ENCODE peak calls at places on chromosomes 2 and 18, in eight cellular contexts. R is HCEC 1CT; W is DMS153; M is esophagus muscularis mucosa; H is globus pallidus; I is LoVo; G is stimulated activated CD4-positive, alpha-beta T cell treated with anti-CD3 and anti-CD28 coated beads, Interleukin-1b, Interleukin-23, amount 100 ng/mL, for 1 hour; S is HEK293T. X is an unnamed sample.

GRCh38 chr2:33535409-33535808 is 59.0 kb downstream of the RASGRP3 start:
- DNase-seq in S (no peak), W (no peak), H (no peak), R (no peak), G (no peak), M (no peak), I (no peak), X (no peak)

GRCh38 chr2:224432003-224432574 is 30.2 kb upstream of the FAM124B start:
- DNase-seq in R (no peak), S (no peak), G (no peak), I (no peak), H (no peak), M (peak), W (no peak), X (no peak)

GRCh38 chr2:156211318-156211717 is 121.2 kb downstream of the NR4A2 start:
- DNase-seq in I (no peak), H (no peak), W (no peak), S (no peak), M (no peak), R (no peak), G (no peak), X (no peak)

GRCh38 chr2:239168575-239168974 is 232.2 kb downstream of the HDAC4 start:
- DNase-seq in I (no peak), W (no peak), R (no peak), M (no peak), H (no peak), G (no peak), S (no peak), X (no peak)

GRCh38 chr2:69933839-69934613 is 19.1 kb downstream of the MXD1 start:
- DNase-seq in G (no peak), H (no peak), R (peak), S (no peak), M (no peak), I (no peak), W (no peak), X (peak)

GRCh38 chr18:59767732-59768131 is 70.5 kb upstream of the CCBE1 start:
- DNase-seq in G (no peak), W (no peak), S (no peak), H (no peak), M (no peak), I (no peak), R (peak), X (no peak)

GRCh38 chr18:24208270-24209035 is 69.6 kb downstream of the CABYR start:
- DNase-seq in R (peak), M (no peak), S (no peak), H (peak), W (no peak), G (no peak), I (no peak), X (no peak)

GRCh38 chr2:219551863-219552381 is 8.1 kb downstream of the TMEM198 start:
- DNase-seq in G (no peak), I (no peak), W (peak), S (no peak), H (no peak), M (no peak), R (peak), X (no peak)

GRCh38 chr2:196314780-196315179 is 143.4 kb upstream of the STK17B start:
- DNase-seq in S (no peak), H (no peak), G (no peak), M (no peak), W (no peak), R (peak), I (peak), X (no peak)

GRCh38 chr2:173568054-173568453 is 213.4 kb downstream of the CDCA7 start:
- DNase-seq in H (no peak), G (no peak), W (peak), I (no peak), R (peak), M (no peak), S (peak), X (peak)

GRCh38 chr18:11308499-11308898 is 159.1 kb upstream of the PIEZO2 start:
- DNase-seq in S (no peak), G (no peak), H (no peak), W (no peak), I (no peak), M (no peak), R (no peak), X (peak)

GRCh38 chr2:237627463-237628321 is at the start of gene LRRFIP1:
- DNase-seq in S (peak), M (no peak), I (no peak), H (no peak), W (no peak), R (peak), G (no peak), X (no peak)

GRCh38 chr2:46666044-46666662 is 186.8 kb downstream of the TMEM247 start:
- DNase-seq in W (no peak), G (no peak), H (peak), S (no peak), R (no peak), M (peak), I (no peak), X (no peak)

GRCh38 chr18:10834128-10834815 is 308.4 kb downstream of the NAPG start:
- DNase-seq in I (no peak), H (no peak), W (no peak), G (no peak), S (no peak), R (no peak), M (peak), X (no peak)

GRCh38 chr2:239271471-239272255 is 129.2 kb downstream of the HDAC4 start:
- DNase-seq in H (no peak), M (no peak), S (no peak), W (no peak), I (no peak), G (no peak), R (no peak), X (no peak)

GRCh38 chr2:234500394-234501006 is 3.6 kb upstream of the ARL4C start:
- DNase-seq in W (peak), H (peak), I (peak), M (no peak), G (no peak), R (peak), S (peak), X (peak)

GRCh38 chr2:158315803-158316413 is 140.6 kb downstream of the CCDC148 start:
- DNase-seq in H (no peak), R (no peak), S (no peak), I (no peak), W (no peak), G (no peak), M (no peak), X (no peak)

GRCh38 chr2:215430528-215431187 is 5.2 kb downstream of the FN1 start:
- DNase-seq in I (no peak), S (no peak), R (peak), W (no peak), G (no peak), H (no peak), M (no peak), X (no peak)

GRCh38 chr18:3147935-3148554 is 71.7 kb downstream of the MYOM1 start:
- DNase-seq in G (no peak), I (no peak), M (no peak), W (no peak), H (no peak), R (no peak), S (no peak), X (no peak)

GRCh38 chr2:5980351-5981054 is 288.3 kb downstream of the SOX11 start:
- DNase-seq in M (peak), G (no peak), R (no peak), S (no peak), W (no peak), I (no peak), H (peak), X (no peak)

GRCh38 chr2:236366406-236366805 is 102.2 kb upstream of the ASB18 start:
- DNase-seq in W (no peak), G (no peak), H (no peak), M (peak), I (no peak), S (no peak), R (no peak), X (peak)

GRCh38 chr18:40159141-40160017 is 1795.7 kb upstream of the PIK3C3 start:
- DNase-seq in M (no peak), H (peak), G (no peak), I (peak), S (peak), R (peak), W (peak), X (peak)

GRCh38 chr2:71498261-71498701 is 44.9 kb downstream of the DYSF start:
- DNase-seq in G (no peak), S (no peak), I (peak), R (peak), H (no peak), W (no peak), M (no peak), X (no peak)

GRCh38 chr2:108570416-108570815 is 36.1 kb downstream of the LIMS1 start:
- DNase-seq in I (peak), H (no peak), R (peak), S (no peak), M (no peak), W (no peak), G (no peak), X (no peak)

GRCh38 chr2:238025741-238026360 is 35.0 kb upstream of the SCLY start:
- DNase-seq in I (no peak), S (no peak), H (no peak), W (no peak), M (no peak), R (no peak), G (no peak), X (no peak)

GRCh38 chr2:13650586-13651180 is 933.9 kb downstream of the TRIB2 start:
- DNase-seq in S (no peak), H (no peak), I (no peak), W (no peak), R (no peak), G (no peak), M (no peak), X (peak)

GRCh38 chr2:188142636-188143035 is 149.0 kb upstream of the GULP1 start:
- DNase-seq in W (no peak), I (no peak), G (no peak), M (no peak), S (no peak), H (no peak), R (peak), X (no peak)

GRCh38 chr2:95343429-95344207 is 46.5 kb downstream of the KCNIP3 start:
- DNase-seq in R (no peak), M (no peak), G (no peak), I (no peak), W (no peak), S (no peak), H (no peak), X (no peak)

GRCh38 chr2:30380824-30381223 is 66.2 kb upstream of the LCLAT1 start:
- DNase-seq in M (no peak), S (no peak), G (no peak), W (no peak), R (no peak), H (no peak), I (no peak), X (no peak)

GRCh38 chr2:113138428-113139322 is 11.3 kb downstream of the IL1RN start:
- DNase-seq in I (peak), R (peak), S (peak), H (peak), G (no peak), M (no peak), W (no peak), X (peak)

GRCh38 chr2:121635371-121635770 is 13.9 kb downstream of the CLASP1 start:
- DNase-seq in H (no peak), R (no peak), S (no peak), I (no peak), G (no peak), W (no peak), M (no peak), X (peak)

GRCh38 chr2:209984291-209984690 is 18.1 kb upstream of the RPE start:
- DNase-seq in R (no peak), W (no peak), H (no peak), M (no peak), G (no peak), I (no peak), S (no peak), X (no peak)

GRCh38 chr2:85994897-85995647 is 106.3 kb upstream of the ST3GAL5 start:
- DNase-seq in S (no peak), M (no peak), H (no peak), R (no peak), W (no peak), G (no peak), I (no peak), X (no peak)

GRCh38 chr2:240432820-240433801 is 2.4 kb upstream of the GPC1 start:
- DNase-seq in M (no peak), S (no peak), I (no peak), R (no peak), G (no peak), H (no peak), W (no peak), X (no peak)

GRCh38 chr2:117646872-117647271 is 167.6 kb upstream of the DDX18 start:
- DNase-seq in G (no peak), H (no peak), M (no peak), S (no peak), R (no peak), I (no peak), W (no peak), X (no peak)

X was measured in NB4.